ENCODE peak calls at places on chromosomes 12 and 14, in four cellular contexts. One of them, this sample, is unnamed.

GRCh38 chr12:2812290-2813213 is at the start of gene ITFG2:
- DNase-seq in HEK293T: peak; percentile 94
- DNase-seq in K562: peak; percentile 97
- DNase-seq in GM12878: peak; percentile 93
- DNase-seq in this sample: peak; percentile 98

GRCh38 chr14:105380656-105381210 is 17.6 kb upstream of the TEX22 start:
- DNase-seq in HEK293T: no peak
- DNase-seq in K562: no peak
- DNase-seq in GM12878: no peak
- DNase-seq in this sample: no peak

GRCh38 chr14:24032727-24033418 is 18.9 kb upstream of the CARMIL3 start:
- DNase-seq in HEK293T: no peak
- DNase-seq in K562: no peak
- DNase-seq in GM12878: no peak
- DNase-seq in this sample: peak; percentile 89

GRCh38 chr14:96145116-96145864 is 59.3 kb upstream of the BDKRB2 start:
- DNase-seq in HEK293T: no peak
- DNase-seq in K562: no peak
- DNase-seq in GM12878: no peak
- DNase-seq in this sample: no peak

GRCh38 chr14:75232597-75232996 is 46.0 kb upstream of the FOS start:
- DNase-seq in HEK293T: no peak
- DNase-seq in K562: no peak
- DNase-seq in GM12878: no peak
- DNase-seq in this sample: no peak

GRCh38 chr14:20516921-20517320 is 11.6 kb downstream of the RNASE10 start:
- DNase-seq in HEK293T: no peak
- DNase-seq in K562: no peak
- DNase-seq in GM12878: no peak
- DNase-seq in this sample: no peak

GRCh38 chr14:104986487-104987164 is 1.0 kb downstream of the CLBA1 start:
- DNase-seq in HEK293T: no peak
- DNase-seq in K562: no peak
- DNase-seq in GM12878: no peak
- DNase-seq in this sample: no peak

GRCh38 chr14:83164016-83164415 is 1630.4 kb upstream of the SEL1L start:
- DNase-seq in HEK293T: no peak
- DNase-seq in K562: no peak
- DNase-seq in GM12878: no peak
- DNase-seq in this sample: no peak

GRCh38 chr12:65778268-65779090 is 45.8 kb upstream of the HMGA2 start:
- DNase-seq in HEK293T: no peak
- DNase-seq in K562: no peak
- DNase-seq in GM12878: no peak
- DNase-seq in this sample: no peak

GRCh38 chr14:101187816-101188570 is 284.5 kb upstream of the RTL1 start:
- DNase-seq in HEK293T: no peak
- DNase-seq in K562: no peak
- DNase-seq in GM12878: no peak
- DNase-seq in this sample: no peak

GRCh38 chr12:68477906-68478305 is 132.8 kb upstream of the RAP1B start:
- DNase-seq in HEK293T: no peak
- DNase-seq in K562: no peak
- DNase-seq in GM12878: no peak
- DNase-seq in this sample: no peak

GRCh38 chr12:119115296-119115905 is 63.3 kb upstream of the HSPB8 start:
- DNase-seq in HEK293T: peak; percentile 62
- DNase-seq in K562: peak; percentile 53
- DNase-seq in GM12878: no peak
- DNase-seq in this sample: peak; percentile 38

GRCh38 chr12:6273209-6273928 is 37.1 kb upstream of the PLEKHG6 start:
- DNase-seq in HEK293T: no peak
- DNase-seq in K562: no peak
- DNase-seq in GM12878: no peak
- DNase-seq in this sample: no peak

DNA sequence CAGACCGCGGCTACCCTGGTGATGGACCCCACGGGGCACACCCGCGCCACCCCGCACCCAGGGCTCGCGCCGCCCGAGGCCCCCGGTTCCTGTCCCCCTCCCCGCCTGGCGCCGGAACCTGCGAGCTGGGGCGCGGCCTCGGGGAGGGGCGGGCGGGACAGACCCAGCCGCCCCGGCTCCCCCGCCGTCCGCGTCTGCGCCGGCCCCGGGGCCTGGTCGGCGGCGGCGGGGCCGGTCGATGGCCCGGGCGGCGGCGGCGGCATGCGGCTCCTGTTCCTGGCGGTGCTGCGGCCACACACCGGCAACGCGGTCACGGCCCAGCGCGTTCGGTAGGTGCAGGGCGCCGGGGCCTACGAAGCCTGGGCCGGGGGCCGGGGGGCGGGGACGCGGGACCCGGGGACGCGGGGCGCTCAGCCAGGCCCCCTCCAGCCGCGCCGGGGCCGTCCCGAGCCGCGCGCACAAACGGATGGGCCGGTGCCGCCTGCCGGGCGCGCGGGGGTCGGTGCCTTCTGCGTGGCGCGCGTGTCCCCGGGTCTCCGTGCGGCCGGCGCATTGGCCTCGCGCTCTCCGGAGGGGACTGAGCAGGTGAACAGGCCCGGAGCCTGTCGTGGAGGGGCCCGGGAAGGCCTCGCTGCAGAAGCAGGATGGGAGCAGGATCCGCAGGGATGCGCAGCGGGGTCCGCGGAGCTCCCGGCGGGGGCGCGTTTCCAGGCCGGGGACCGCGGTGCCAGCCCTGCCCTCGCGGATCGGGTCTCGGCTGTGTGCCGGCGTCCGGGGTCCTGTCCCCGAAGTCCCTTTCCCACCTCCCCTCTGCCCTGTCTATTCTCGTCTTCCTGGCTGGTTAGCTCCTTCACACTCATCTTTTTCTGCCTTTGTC is at the start of gene GLT1D1:
- DNase-seq in HEK293T: no peak
- DNase-seq in K562: no peak
- DNase-seq in GM12878: no peak
- DNase-seq in this sample: no peak
- TF ChIP-seq FOXK2 in HEK293T: no peak
- TF ChIP-seq FOXK2 in K562: no peak
- TF ChIP-seq FOXK2 in GM12878: no peak
- TF ChIP-seq FOXK2 in this sample: no peak

DNA sequence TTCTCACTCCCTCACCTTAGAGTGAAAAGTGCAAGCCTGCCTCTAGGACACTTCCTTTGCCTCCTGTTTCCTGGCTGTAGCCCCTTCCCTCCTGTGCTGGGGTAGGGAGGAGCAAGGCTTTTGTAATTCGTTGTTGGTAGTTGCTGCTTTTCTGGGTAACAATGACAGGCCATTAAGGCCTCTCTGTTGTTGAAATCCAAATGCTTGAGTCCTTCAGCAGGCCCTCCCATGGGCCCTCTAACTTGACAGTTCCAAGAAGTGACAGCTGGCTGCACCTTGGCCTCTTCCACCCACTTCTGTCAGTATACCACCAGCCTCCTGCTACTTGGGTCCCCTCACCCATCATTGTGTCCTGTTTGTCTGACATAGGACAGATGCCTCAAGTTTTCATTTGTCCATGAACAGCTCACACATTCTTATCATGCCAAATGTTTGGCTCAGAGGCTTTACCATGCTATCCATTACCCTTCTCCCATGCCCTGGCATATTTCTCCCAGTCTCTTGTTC is 103.7 kb upstream of the PDE3A start:
- DNase-seq in HEK293T: no peak
- DNase-seq in K562: no peak
- DNase-seq in GM12878: no peak
- DNase-seq in this sample: no peak
- TF ChIP-seq SP1 in HEK293T: no peak
- TF ChIP-seq SP1 in K562: no peak
- TF ChIP-seq SP1 in GM12878: no peak
- TF ChIP-seq SP1 in this sample: no peak

GRCh38 chr14:68549966-68550705 is 242.7 kb downstream of the ZFP36L1 start:
- DNase-seq in HEK293T: no peak
- DNase-seq in K562: no peak
- DNase-seq in GM12878: no peak
- DNase-seq in this sample: no peak

GRCh38 chr14:68552075-68552474 is 240.8 kb downstream of the ZFP36L1 start:
- DNase-seq in HEK293T: no peak
- DNase-seq in K562: no peak
- DNase-seq in GM12878: no peak
- DNase-seq in this sample: no peak

GRCh38 chr14:68549057-68549421 is 243.8 kb downstream of the ZFP36L1 start:
- DNase-seq in HEK293T: no peak
- DNase-seq in K562: peak; percentile 50
- DNase-seq in GM12878: no peak
- DNase-seq in this sample: no peak

GRCh38 chr14:68552597-68552996 is 240.3 kb downstream of the ZFP36L1 start:
- DNase-seq in HEK293T: no peak
- DNase-seq in K562: no peak
- DNase-seq in GM12878: no peak
- DNase-seq in this sample: no peak

GRCh38 chr14:68551045-68551683 is 241.7 kb downstream of the ZFP36L1 start:
- DNase-seq in HEK293T: no peak
- DNase-seq in K562: no peak
- DNase-seq in GM12878: no peak
- DNase-seq in this sample: no peak
- TF ChIP-seq FOXK2 in HEK293T: no peak
- TF ChIP-seq FOXK2 in K562: no peak
- TF ChIP-seq FOXK2 in GM12878: no peak
- TF ChIP-seq FOXK2 in this sample: no peak

GRCh38 chr14:64700290-64700689 is 3.9 kb upstream of the PLEKHG3 start:
- DNase-seq in HEK293T: no peak
- DNase-seq in K562: no peak
- DNase-seq in GM12878: no peak
- DNase-seq in this sample: no peak
- TF ChIP-seq SP1 in HEK293T: no peak
- TF ChIP-seq SP1 in K562: no peak
- TF ChIP-seq SP1 in GM12878: no peak
- TF ChIP-seq SP1 in this sample: no peak

DNA sequence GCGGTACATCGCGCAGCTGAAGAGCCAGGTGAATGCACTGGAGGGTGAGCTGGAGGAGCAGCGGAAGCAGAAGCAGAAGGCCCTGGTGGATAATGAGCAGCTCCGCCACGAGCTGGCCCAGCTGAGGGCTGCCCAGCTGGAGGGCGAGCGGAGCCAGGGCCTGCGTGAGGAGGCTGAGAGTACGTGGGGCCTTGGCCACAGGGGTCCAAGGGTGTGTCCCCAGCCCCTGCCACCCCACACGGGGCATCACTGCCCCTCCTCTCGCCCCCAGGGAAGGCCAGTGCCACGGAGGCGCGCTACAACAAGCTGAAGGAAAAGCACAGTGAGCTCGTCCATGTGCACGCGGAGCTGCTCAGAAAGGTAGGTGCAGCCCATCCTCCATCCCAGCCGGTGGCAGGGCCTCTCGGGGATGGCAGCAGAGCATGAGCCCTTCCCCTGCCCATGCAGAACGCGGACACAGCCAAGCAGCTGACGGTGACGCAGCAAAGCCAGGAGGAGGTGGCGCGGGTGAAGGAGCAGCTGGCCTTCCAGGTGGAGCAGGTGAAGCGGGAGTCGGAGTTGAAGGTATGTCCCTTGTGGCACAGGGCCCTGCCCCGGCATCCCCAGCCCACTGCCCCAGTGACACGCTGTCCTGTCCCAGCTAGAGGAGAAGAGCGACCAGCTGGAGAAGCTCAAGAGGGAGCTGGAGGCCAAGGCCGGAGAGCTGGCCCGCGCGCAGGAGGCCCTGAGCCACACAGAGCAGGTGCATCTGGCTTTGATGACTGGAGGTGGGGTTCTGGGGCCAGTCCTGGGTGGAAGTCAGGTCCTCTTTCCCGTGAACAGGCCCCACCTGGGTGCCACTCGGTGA is 21.0 kb downstream of the HIP1R start:
- DNase-seq in HEK293T: no peak
- DNase-seq in K562: no peak
- DNase-seq in GM12878: no peak
- DNase-seq in this sample: no peak
- TF ChIP-seq FOXK2 in HEK293T: no peak
- TF ChIP-seq FOXK2 in K562: no peak
- TF ChIP-seq FOXK2 in GM12878: no peak
- TF ChIP-seq FOXK2 in this sample: no peak

GRCh38 chr12:76694369-76694768 is 69.5 kb upstream of the ZDHHC17 start:
- DNase-seq in HEK293T: no peak
- DNase-seq in K562: no peak
- DNase-seq in GM12878: no peak
- DNase-seq in this sample: no peak

GRCh38 chr12:76696186-76696585 is 67.7 kb upstream of the ZDHHC17 start:
- DNase-seq in HEK293T: no peak
- DNase-seq in K562: no peak
- DNase-seq in GM12878: no peak
- DNase-seq in this sample: no peak

GRCh38 chr12:76698316-76698715 is 65.6 kb upstream of the ZDHHC17 start:
- DNase-seq in HEK293T: no peak
- DNase-seq in K562: no peak
- DNase-seq in GM12878: no peak
- DNase-seq in this sample: no peak

GRCh38 chr12:76697849-76698248 is 66.1 kb upstream of the ZDHHC17 start:
- DNase-seq in HEK293T: no peak
- DNase-seq in K562: no peak
- DNase-seq in GM12878: no peak
- DNase-seq in this sample: no peak

GRCh38 chr12:76698966-76699365 is 64.9 kb upstream of the ZDHHC17 start:
- DNase-seq in HEK293T: no peak
- DNase-seq in K562: no peak
- DNase-seq in GM12878: no peak
- DNase-seq in this sample: no peak
- TF ChIP-seq SP1 in HEK293T: no peak
- TF ChIP-seq SP1 in K562: no peak
- TF ChIP-seq SP1 in GM12878: no peak
- TF ChIP-seq SP1 in this sample: no peak